ENCODE peak calls at places on chromosomes 7 and 10, in four cellular contexts. A, V, B and D are unnamed samples.

GRCh38 chr7:40202851-40203250 is 68.0 kb downstream of the SUGCT start:
- DNase-seq in A (no peak), V (no peak), B (no peak), D (no peak)

GRCh38 chr10:65891073-65891981 is 1034.5 kb upstream of the LRRTM3 start:
- DNase-seq in B (no peak), V (no peak), A (no peak), D (no peak)

GRCh38 chr10:6563075-6563474 is 17.0 kb downstream of the PRKCQ start:
- DNase-seq in B (no peak), V (no peak), A (no peak), D (no peak)

GRCh38 chr10:35854661-35855060 is 212.6 kb upstream of the FZD8 start:
- DNase-seq in B (no peak), A (no peak), V (no peak), D (no peak)

GRCh38 chr10:22597142-22597541 is 117.2 kb downstream of the PIP4K2A start:
- DNase-seq in A (no peak), V (no peak), B (no peak), D (no peak)

GRCh38 chr7:507623-508305 is 11.9 kb downstream of the PDGFA start:
- DNase-seq in B (no peak), V (no peak), A (no peak), D (no peak)

GRCh38 chr10:85231534-85232270 is 903.3 kb downstream of the CCSER2 start:
- DNase-seq in V (no peak), B (no peak), A (no peak), D (no peak)

GRCh38 chr7:154646126-154647013 is 356.6 kb downstream of the PAXIP1 start:
- DNase-seq in A (no peak), B (no peak), V (no peak), D (no peak)

GRCh38 chr7:30974605-30975256 is 11.0 kb downstream of the GHRHR start:
- DNase-seq in A (peak), V (peak), B (no peak), D (no peak)

GRCh38 chr7:158572000-158572828 is 15.4 kb downstream of the PTPRN2 start:
- DNase-seq in A (peak), B (no peak), V (no peak), D (no peak)

GRCh38 chr10:28480566-28480965 is 52.4 kb upstream of the WAC start:
- DNase-seq in V (no peak), A (no peak), B (no peak), D (no peak)

GRCh38 chr7:135114622-135115021 is 33.2 kb upstream of the TMEM140 start:
- DNase-seq in B (no peak), V (no peak), A (no peak), D (no peak)

GRCh38 chr10:102735065-102735562 is 8.6 kb upstream of the WBP1L start:
- DNase-seq in A (no peak), B (no peak), V (no peak), D (no peak)

GRCh38 chr7:121097577-121097976 is 109.1 kb downstream of the CPED1 start:
- DNase-seq in A (no peak), V (no peak), B (no peak), D (no peak)

GRCh38 chr10:47378606-47379444 is 5.3 kb downstream of the ZNF488 start:
- DNase-seq in A (peak), V (no peak), B (no peak), D (no peak)

GRCh38 chr7:107118109-107118900 is 50.5 kb upstream of the HBP1 start:
- DNase-seq in A (no peak), V (no peak), B (no peak), D (no peak)

GRCh38 chr7:121202834-121203233 is 126.0 kb upstream of the WNT16 start:
- DNase-seq in A (no peak), B (no peak), V (no peak), D (no peak)

GRCh38 chr10:29317423-29318021 is 28.7 kb downstream of the LYZL1 start:
- DNase-seq in B (no peak), V (no peak), A (no peak), D (no peak)

GRCh38 chr7:424961-425793 is 94.5 kb downstream of the PDGFA start:
- DNase-seq in V (no peak), A (no peak), B (no peak), D (no peak)

GRCh38 chr10:21125471-21126228 is 228.5 kb upstream of the NEBL start:
- DNase-seq in A (no peak), V (no peak), B (no peak), D (no peak)

GRCh38 chr10:112658900-112659328 is 211.9 kb downstream of the VTI1A start:
- DNase-seq in A (no peak), B (no peak), V (no peak), D (no peak)

GRCh38 chr7:72345208-72345727 is 66.9 kb downstream of the CALN1 start:
- DNase-seq in A (no peak), V (no peak), B (no peak), D (no peak)

GRCh38 chr10:31702005-31702404 is 226.6 kb downstream of the ARHGAP12 start:
- DNase-seq in B (no peak), A (no peak), V (no peak), D (no peak)

GRCh38 chr7:102289051-102289450 is 2.4 kb downstream of the SH2B2 start:
- DNase-seq in B (no peak), A (no peak), V (no peak), D (no peak)

GRCh38 chr7:79459381-79459780 is 5.9 kb upstream of the MAGI2 start:
- DNase-seq in B (no peak), A (no peak), V (no peak), D (no peak)

GRCh38 chr10:70163448-70163847 is 6.9 kb downstream of the SAR1A start:
- DNase-seq in A (no peak), V (no peak), B (no peak), D (no peak)

GRCh38 chr7:71637578-71637977 is 505.6 kb downstream of the GALNT17 start:
- DNase-seq in V (no peak), A (no peak), B (no peak), D (no peak)

GRCh38 chr10:123000155-123000554 is 8.4 kb downstream of the IKZF5 start:
- DNase-seq in V (no peak), A (no peak), B (no peak), D (no peak)

GRCh38 chr7:77439572-77439971 is 23.4 kb upstream of the GSAP start:
- DNase-seq in V (no peak), A (peak), B (no peak), D (no peak)

GRCh38 chr10:12670004-12670403 is 320.7 kb downstream of the CAMK1D start:
- DNase-seq in V (no peak), A (no peak), B (no peak), D (no peak)

GRCh38 chr7:85102813-85103350 is 84.0 kb downstream of the SEMA3D start:
- DNase-seq in A (no peak), V (no peak), B (peak), D (no peak)